ENCODE peak calls at places on chromosomes 13 and 19, in six cellular contexts. P is tibial nerve, T is heart left ventricle, I is breast epithelium, R is IMR-90, J is adrenal gland. M is an unnamed sample. For H3K9me3, the result is how much of the 10 kb centered on the place peaks cover.

GRCh38 chr19:10701955-10702307 is 692 bp downstream of the QTRT1 start:
- DNase-seq in P (no peak), T (no peak), I (no peak), R (no peak), J (no peak), M (no peak)

GRCh38 chr19:20276011-20276738 is 109.2 kb downstream of the ZNF486 start:
- DNase-seq in P (no peak), T (no peak), I (no peak), R (no peak), J (no peak), M (no peak)

GRCh38 chr19:48279747-48280146 is 9.9 kb downstream of the ZNF114 start:
- DNase-seq in P (no peak), T (no peak), I (no peak), R (no peak), J (no peak), M (no peak)

GRCh38 chr13:62631124-62631523 is 1215.5 kb upstream of the PCDH20 start:
- DNase-seq in P (no peak), T (no peak), I (no peak), R (no peak), J (no peak), M (no peak)

GRCh38 chr19:610071-610800 is 20.6 kb downstream of the HCN2 start:
- DNase-seq in P (no peak), T (no peak), I (no peak), R (no peak), J (no peak), M (no peak)

GRCh38 chr13:47521895-47522487 is 479.1 kb downstream of the SUCLA2 start:
- DNase-seq in P (no peak), T (no peak), I (no peak), R (peak), J (no peak), M (no peak)

GRCh38 chr13:94210826-94211225 is 268.7 kb downstream of the DCT start:
- DNase-seq in P (no peak), T (no peak), I (no peak), R (no peak), J (no peak), M (no peak)

GRCh38 chr13:23865065-23865464 is 24.1 kb downstream of the MIPEP start:
- DNase-seq in P (no peak), T (no peak), I (no peak), R (peak), J (no peak), M (no peak)

GRCh38 chr13:59681630-59682311 is 482.0 kb downstream of the DIAPH3 start:
- DNase-seq in P (no peak), T (no peak), I (no peak), R (no peak), J (no peak), M (no peak)

GRCh38 chr13:31172001-31172400 is 10.3 kb upstream of the HSPH1 start:
- DNase-seq in P (no peak), T (no peak), I (no peak), R (peak), J (no peak), M (no peak)

GRCh38 chr13:50425772-50426171 is 410.5 kb downstream of the KCNRG start:
- DNase-seq in P (no peak), T (no peak), I (no peak), R (no peak), J (no peak), M (no peak)

GRCh38 chr13:112893570-112894422 is 75.2 kb upstream of the MCF2L start:
- DNase-seq in P (no peak), T (no peak), I (no peak), R (peak), J (no peak), M (no peak)

GRCh38 chr13:52779028-52779612 is 39.5 kb upstream of the CNMD start:
- DNase-seq in P (no peak), T (no peak), I (no peak), R (no peak), J (no peak), M (no peak)

GRCh38 chr19:38656171-38656981 is 8.9 kb downstream of the ACTN4 start:
- DNase-seq in P (peak), T (no peak), I (no peak), R (peak), J (no peak), M (no peak)

GRCh38 chr19:30673336-30673735 is 301.2 kb downstream of the ZNF536 start:
- DNase-seq in P (no peak), T (no peak), I (no peak), R (no peak), J (no peak), M (no peak)
- TF ChIP-seq POLR2A in P (no peak), T (no peak), I (no peak), R (no peak), J (no peak), M (no peak)

GRCh38 chr19:27776020-27776419 is 1436.9 kb downstream of the UQCRFS1 start:
- DNase-seq in P (no peak), T (no peak), I (no peak), R (peak), J (no peak), M (no peak)

GRCh38 chr19:27777242-27777641 is 1435.7 kb downstream of the UQCRFS1 start:
- DNase-seq in P (no peak), T (no peak), I (no peak), R (no peak), J (no peak), M (no peak)

GRCh38 chr19:27775395-27775794 is 1437.6 kb downstream of the UQCRFS1 start:
- DNase-seq in P (no peak), T (no peak), I (no peak), R (no peak), J (no peak), M (no peak)

GRCh38 chr19:27777726-27778125 is 1435.2 kb downstream of the UQCRFS1 start:
- DNase-seq in P (no peak), T (no peak), I (no peak), R (no peak), J (no peak), M (no peak)

GRCh38 chr19:27776524-27776923 is 1436.4 kb downstream of the UQCRFS1 start:
- DNase-seq in P (no peak), T (no peak), I (no peak), R (no peak), J (no peak), M (no peak)
- H3K9me3 ChIP-seq in P (under half), T (under half), I (under half), R (under half), J (under half), M (under half)

DNA sequence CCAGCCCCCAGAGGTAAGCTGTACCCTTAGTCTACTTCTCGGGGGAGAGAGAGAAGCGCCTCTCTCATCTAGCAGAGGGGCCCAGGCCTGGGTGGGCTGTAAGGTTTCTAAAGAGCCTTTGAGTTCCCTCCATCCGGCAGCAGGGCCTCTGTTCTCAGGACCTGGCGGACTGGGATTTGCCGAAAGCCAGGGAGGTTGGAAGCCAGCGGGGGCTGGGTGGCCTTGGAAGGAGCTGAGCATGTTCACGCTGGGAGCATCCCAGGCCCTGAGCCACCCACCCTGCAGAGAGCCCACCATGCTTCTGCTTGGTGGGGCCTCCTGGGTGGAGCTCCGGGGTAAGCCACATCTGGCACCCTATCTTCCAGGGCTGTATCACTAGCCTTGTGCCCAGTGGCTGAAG is 7.8 kb downstream of the SLC7A10 start:
- DNase-seq in P (no peak), T (no peak), I (no peak), R (no peak), J (no peak), M (no peak)
- TF ChIP-seq POLR2A in P (no peak), T (no peak), I (no peak), R (no peak), J (no peak), M (no peak)

GRCh38 chr19:4543444-4543843 is 3.6 kb upstream of the LRG1 start:
- DNase-seq in P (no peak), T (no peak), I (no peak), R (no peak), J (no peak), M (no peak)

GRCh38 chr19:4541114-4541805 is 1.4 kb upstream of the LRG1 start:
- DNase-seq in P (no peak), T (no peak), I (no peak), R (no peak), J (no peak), M (no peak)

GRCh38 chr19:4547303-4548237 is 7.7 kb upstream of the LRG1 start:
- DNase-seq in P (no peak), T (no peak), I (no peak), R (no peak), J (no peak), M (no peak)

GRCh38 chr19:4542896-4543351 is 3.1 kb upstream of the LRG1 start:
- DNase-seq in P (no peak), T (no peak), I (no peak), R (no peak), J (no peak), M (no peak)

GRCh38 chr19:4543856-4544647 is 4.2 kb upstream of the LRG1 start:
- DNase-seq in P (no peak), T (no peak), I (no peak), R (no peak), J (no peak), M (no peak)
- H3K9me3 ChIP-seq in P (under half), T (under half), I (under half), R (under half), J (under half), M (under half)

DNA sequence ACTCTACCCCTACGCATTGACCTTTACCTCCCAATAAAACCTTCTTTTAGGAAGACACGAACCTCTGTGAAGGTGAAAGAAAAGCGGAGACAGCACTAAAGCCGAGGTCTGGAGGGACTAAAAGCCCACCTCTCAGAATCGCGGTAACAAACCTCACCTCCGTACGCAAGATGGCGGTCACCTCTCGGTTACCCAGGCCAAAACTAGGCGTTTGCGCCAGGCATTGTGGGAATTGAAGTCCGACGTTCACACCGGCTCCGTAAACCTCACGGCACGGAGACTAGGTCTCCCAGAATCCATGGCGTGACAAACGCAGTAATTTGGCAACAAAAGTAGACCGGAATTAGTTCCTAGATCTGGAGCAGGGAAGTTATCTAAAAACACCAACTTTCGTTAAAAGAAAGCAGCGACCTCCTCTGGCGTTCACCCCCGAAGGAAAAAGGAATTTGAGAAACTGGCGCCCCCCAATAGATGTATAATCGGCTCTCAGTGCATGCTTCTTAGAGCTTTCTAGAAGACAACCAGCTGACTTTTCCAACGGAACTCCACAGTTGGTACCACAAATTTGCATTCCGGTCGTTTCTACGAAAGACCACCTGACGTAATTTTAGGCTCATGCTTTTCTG is at the start of gene N4BP2L2:
- DNase-seq in P (peak), T (peak), I (peak), R (peak), J (peak), M (peak)
- TF ChIP-seq POLR2A in P (peak), T (no peak), I (peak), R (peak), J (no peak), M (peak)

DNA sequence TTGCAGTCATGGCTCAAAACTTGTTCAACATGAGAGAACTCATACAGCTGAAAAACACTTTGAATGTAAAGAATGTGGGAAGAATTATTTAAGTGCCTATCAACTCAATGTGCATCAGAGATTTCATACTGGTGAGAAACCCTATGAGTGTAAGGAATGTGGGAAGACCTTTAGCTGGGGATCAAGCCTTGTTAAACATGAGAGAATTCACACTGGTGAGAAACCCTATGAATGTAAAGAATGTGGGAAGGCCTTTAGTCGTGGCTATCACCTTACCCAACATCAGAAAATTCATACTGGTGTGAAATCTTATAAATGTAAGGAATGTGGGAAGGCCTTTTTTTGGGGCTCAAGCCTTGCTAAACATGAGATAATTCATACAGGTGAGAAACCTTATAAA is 20.1 kb downstream of the ZNF283 start:
- DNase-seq in P (no peak), T (no peak), I (no peak), R (no peak), J (no peak), M (no peak)
- H3K9me3 ChIP-seq in P (half or more), T (half or more), I (half or more), R (half or more), J (under half), M (half or more)

GRCh38 chr19:55648657-55649578 is 906 bp downstream of the CCDC106 start:
- DNase-seq in P (no peak), T (no peak), I (no peak), R (no peak), J (peak), M (no peak)
- TF ChIP-seq POLR2A in P (no peak), T (no peak), I (no peak), R (no peak), J (no peak), M (no peak)

GRCh38 chr19:39795001-39795400 is 16.3 kb downstream of the LEUTX start:
- DNase-seq in P (no peak), T (no peak), I (no peak), R (no peak), J (no peak), M (no peak)
- H3K9me3 ChIP-seq in P (under half), T (under half), I (under half), R (under half), J (under half), M (under half)

GRCh38 chr13:98577823-98578285 is 947 bp upstream of the STK24 start:
- DNase-seq in P (no peak), T (no peak), I (no peak), R (no peak), J (no peak), M (no peak)

GRCh38 chr13:98575876-98576214 is 1.1 kb downstream of the STK24 start:
- DNase-seq in P (no peak), T (no peak), I (no peak), R (no peak), J (no peak), M (no peak)

GRCh38 chr13:98576963-98577822 is at the start of gene STK24:
- DNase-seq in P (peak), T (peak), I (peak), R (peak), J (peak), M (peak)

GRCh38 chr13:98575009-98575866 is 1.7 kb downstream of the STK24 start:
- DNase-seq in P (no peak), T (no peak), I (no peak), R (no peak), J (no peak), M (no peak)

GRCh38 chr13:98576215-98576945 is 527 bp downstream of the STK24 start:
- DNase-seq in P (peak), T (peak), I (peak), R (no peak), J (peak), M (peak)
- TF ChIP-seq POLR2A in P (no peak), T (no peak), I (no peak), R (no peak), J (no peak), M (no peak)

DNA sequence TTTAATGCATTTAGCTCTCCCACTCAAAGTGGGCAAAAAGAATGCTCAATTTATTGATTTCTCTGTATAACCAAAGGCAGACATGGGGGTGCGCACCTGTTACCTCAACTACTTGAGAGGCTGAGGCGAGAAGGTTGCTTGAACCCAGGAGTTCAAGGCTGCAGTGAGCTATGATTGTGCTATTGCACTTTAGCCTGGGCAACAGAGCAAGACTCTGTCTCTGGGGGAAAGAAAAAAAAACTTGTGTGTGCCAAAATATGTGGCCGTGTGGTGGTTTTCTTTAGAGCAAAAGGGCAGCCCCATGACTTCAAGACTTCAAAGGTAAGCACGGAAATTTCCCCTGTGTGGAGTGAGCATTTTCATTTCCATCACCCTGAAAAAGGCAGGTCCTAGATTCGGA is 81.9 kb downstream of the IPO5 start:
- DNase-seq in P (no peak), T (no peak), I (no peak), R (no peak), J (no peak), M (no peak)
- H3K9me3 ChIP-seq in P (under half), T (under half), I (under half), R (under half), J (under half), M (under half)

M was measured in uterus.